ENCODE peak calls at places on chromosome 21, in five cellular contexts. W is PC-3, K is colonic mucosa, Y is endothelial cell of umbilical vein, M is neuronal stem cell. U is an unnamed sample.

GRCh38 chr21:21971384-21971783 is 973.2 kb downstream of the NCAM2 start:
- DNase-seq in W (peak; percentile 26), K (no peak), Y (no peak), M (no peak), U (no peak)

GRCh38 chr21:45339430-45340405 is 52.0 kb upstream of the POFUT2 start:
- DNase-seq in W (no peak), K (no peak), Y (peak; percentile 26), M (no peak), U (no peak)

GRCh38 chr21:45443595-45444181 is 38.7 kb downstream of the COL18A1 start:
- DNase-seq in W (peak; percentile 21), K (no peak), Y (no peak), M (no peak), U (no peak)

GRCh38 chr21:14895792-14896191 is 169.0 kb downstream of the NRIP1 start:
- DNase-seq in W (no peak), K (no peak), Y (no peak), M (no peak), U (no peak)

GRCh38 chr21:46094401-46095105 is 3.4 kb upstream of the COL6A2 start:
- DNase-seq in W (no peak), K (no peak), Y (no peak), M (no peak), U (no peak)

GRCh38 chr21:46189213-46189958 is 5.1 kb upstream of the SPATC1L start:
- DNase-seq in W (no peak), K (peak; percentile 20), Y (peak; percentile 14), M (no peak), U (peak; percentile 21)

GRCh38 chr21:41659791-41660560 is 106.9 kb downstream of the RIPK4 start:
- DNase-seq in W (peak; percentile 70), K (no peak), Y (no peak), M (no peak), U (no peak)

GRCh38 chr21:46215436-46216131 is 13.0 kb downstream of the LSS start:
- DNase-seq in W (no peak), K (no peak), Y (no peak), M (no peak), U (no peak)

GRCh38 chr21:26471116-26471505 is 102.0 kb downstream of the CYYR1 start:
- DNase-seq in W (no peak), K (no peak), Y (no peak), M (no peak), U (no peak)

GRCh38 chr21:32748529-32748928 is 20.7 kb upstream of the SYNJ1 start:
- DNase-seq in W (no peak), K (no peak), Y (no peak), M (no peak), U (no peak)

GRCh38 chr21:29797155-29797554 is 142.6 kb downstream of the GRIK1 start:
- DNase-seq in W (no peak), K (no peak), Y (no peak), M (no peak), U (no peak)

GRCh38 chr21:41895643-41896493 is 16.7 kb upstream of the PRDM15 start:
- DNase-seq in W (no peak), K (no peak), Y (peak; percentile 29), M (no peak), U (no peak)

GRCh38 chr21:31728191-31728590 is 3.7 kb downstream of the SCAF4 start:
- DNase-seq in W (no peak), K (no peak), Y (no peak), M (no peak), U (no peak)
- H3K4me3 ChIP-seq in W (no peak overlapping the region), K (no peak overlapping the region), Y (no peak overlapping the region), M (no peak overlapping the region), U (no peak overlapping the region)

GRCh38 chr21:36480618-36481017 is 696 bp upstream of the CLDN14 start:
- DNase-seq in W (no peak), K (no peak), Y (no peak), M (no peak), U (no peak)

GRCh38 chr21:36477559-36477958 is 2.4 kb downstream of the CLDN14 start:
- DNase-seq in W (no peak), K (no peak), Y (no peak), M (no peak), U (no peak)

GRCh38 chr21:36479415-36480402 is at the start of gene CLDN14:
- DNase-seq in W (no peak), K (no peak), Y (no peak), M (no peak), U (no peak)

GRCh38 chr21:36478207-36478701 is 1.7 kb downstream of the CLDN14 start:
- DNase-seq in W (peak; percentile 92), K (no peak), Y (peak; percentile 85), M (no peak), U (peak; percentile 83)

GRCh38 chr21:36478941-36479340 is 981 bp downstream of the CLDN14 start:
- DNase-seq in W (no peak), K (no peak), Y (peak; percentile 48), M (no peak), U (no peak)
- H3K9ac ChIP-seq in W (peak overlapping the region; percentile 57), K (no peak overlapping the region), Y (peak overlapping the region; percentile 73), M (no peak overlapping the region), U (no peak overlapping the region)

GRCh38 chr21:42937960-42938580 is 12.6 kb upstream of the ERVH48-1 start:
- DNase-seq in W (no peak), K (no peak), Y (no peak), M (no peak), U (no peak)

GRCh38 chr21:42941696-42942085 is 16.3 kb upstream of the ERVH48-1 start:
- DNase-seq in W (peak; percentile 69), K (no peak), Y (no peak), M (no peak), U (peak; percentile 31)

GRCh38 chr21:42942244-42942643 is 16.8 kb upstream of the ERVH48-1 start:
- DNase-seq in W (peak; percentile 29), K (no peak), Y (no peak), M (no peak), U (peak; percentile 72)

GRCh38 chr21:42939581-42940413 is 14.4 kb upstream of the ERVH48-1 start:
- DNase-seq in W (peak; percentile 99), K (peak; percentile 67), Y (peak; percentile 79), M (no peak), U (peak; percentile 97)
- H3K4me3 ChIP-seq in W (peak overlapping the region; percentile 10), K (no peak overlapping the region), Y (no peak overlapping the region), M (no peak overlapping the region), U (no peak overlapping the region)

DNA sequence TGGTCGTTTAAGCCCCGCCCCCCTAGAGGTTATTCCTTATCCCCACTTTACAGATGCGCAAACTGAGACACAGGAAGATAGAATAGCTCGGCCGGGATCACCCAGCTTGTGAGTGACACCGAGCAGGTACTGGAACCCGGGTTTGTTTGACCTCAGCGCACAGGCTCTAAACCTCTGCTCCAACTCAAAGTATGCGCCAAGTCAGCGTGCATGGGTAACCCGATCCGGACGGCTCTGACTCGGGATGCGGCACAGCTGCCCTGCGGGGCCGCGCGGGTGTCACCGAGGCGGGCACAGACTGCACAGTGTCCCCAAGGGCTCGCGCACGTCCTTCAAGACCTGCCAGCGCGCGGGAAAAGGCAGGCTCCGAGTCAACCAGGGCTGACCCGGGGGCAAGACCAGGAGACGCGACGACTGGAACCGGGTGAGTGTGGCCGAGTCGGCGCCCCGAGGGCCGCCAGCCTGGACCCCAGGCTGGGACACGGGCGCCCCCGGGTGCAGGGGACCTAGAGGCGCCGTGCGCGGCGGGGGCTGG is 102.0 kb upstream of the SOD1 start:
- DNase-seq in W (no peak), K (no peak), Y (no peak), M (peak; percentile 39), U (no peak)
- H3K9ac ChIP-seq in W (no peak overlapping the region), K (no peak overlapping the region), Y (no peak overlapping the region), M (peak overlapping the region; percentile 90), U (no peak overlapping the region)

DNA sequence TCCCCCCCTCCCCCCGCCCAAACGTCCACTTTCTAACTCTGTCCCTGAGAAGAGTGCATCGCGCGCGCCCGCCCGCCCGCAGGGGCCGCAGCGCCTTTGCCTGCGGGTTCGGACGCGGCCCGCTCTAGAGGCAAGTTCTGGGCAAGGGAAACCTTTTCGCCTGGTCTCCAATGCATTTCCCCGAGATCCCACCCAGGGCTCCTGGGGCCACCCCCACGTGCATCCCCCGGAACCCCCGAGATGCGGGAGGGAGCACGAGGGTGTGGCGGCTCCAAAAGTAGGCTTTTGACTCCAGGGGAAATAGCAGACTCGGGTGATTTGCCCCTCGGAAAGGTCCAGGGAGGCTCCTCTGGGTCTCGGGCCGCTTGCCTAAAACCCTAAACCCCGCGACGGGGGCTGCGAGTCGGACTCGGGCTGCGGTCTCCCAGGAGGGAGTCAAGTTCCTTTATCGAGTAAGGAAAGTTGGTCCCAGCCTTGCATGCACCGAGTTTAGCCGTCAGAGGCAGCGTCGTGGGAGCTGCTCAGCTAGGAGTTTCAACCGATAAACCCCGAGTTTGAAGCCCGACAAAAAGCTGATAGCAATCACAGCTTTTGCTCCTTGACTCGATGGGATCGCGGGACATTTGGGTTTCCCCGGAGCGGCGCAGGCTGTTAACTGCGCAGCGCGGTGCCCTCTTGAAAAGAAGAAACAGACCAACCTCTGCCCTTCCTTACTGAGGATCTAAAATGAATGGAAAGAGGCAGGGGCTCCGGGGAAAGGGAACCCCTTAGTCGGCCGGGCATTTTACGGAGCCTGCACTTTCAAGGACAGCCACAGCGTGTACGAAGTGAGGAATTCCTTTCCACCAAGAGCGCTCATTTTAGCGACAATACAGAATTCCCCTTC is 158.1 kb downstream of the RUNX1 start:
- DNase-seq in W (no peak), K (no peak), Y (peak; percentile 46), M (peak; percentile 42), U (peak; percentile 63)
- H3K4me3 ChIP-seq in W (no peak overlapping the region), K (peak overlapping the region; percentile 62), Y (no peak overlapping the region), M (peak overlapping the region; percentile 60), U (peak overlapping the region; percentile 62)

DNA sequence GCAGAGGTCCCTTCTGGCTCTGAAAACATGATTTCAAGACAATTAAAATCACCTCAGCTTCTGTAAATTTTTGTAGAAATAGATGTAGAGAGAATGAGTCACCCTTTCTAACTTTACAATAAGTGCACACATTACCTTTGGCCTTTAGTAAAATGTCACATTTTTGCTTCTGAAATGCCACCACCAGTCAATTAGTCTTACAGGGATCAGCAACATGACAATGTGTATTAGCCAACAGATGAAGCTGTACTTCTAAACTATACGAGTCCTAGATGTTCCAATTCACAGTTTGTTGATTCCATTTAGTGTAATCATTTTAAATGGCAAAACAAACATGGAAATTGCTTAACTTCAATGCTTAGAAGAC is 23.1 kb downstream of the C21orf91 start:
- DNase-seq in W (no peak), K (no peak), Y (no peak), M (no peak), U (no peak)
- H3K9ac ChIP-seq in W (no peak overlapping the region), K (no peak overlapping the region), Y (no peak overlapping the region), M (no peak overlapping the region), U (no peak overlapping the region)

DNA sequence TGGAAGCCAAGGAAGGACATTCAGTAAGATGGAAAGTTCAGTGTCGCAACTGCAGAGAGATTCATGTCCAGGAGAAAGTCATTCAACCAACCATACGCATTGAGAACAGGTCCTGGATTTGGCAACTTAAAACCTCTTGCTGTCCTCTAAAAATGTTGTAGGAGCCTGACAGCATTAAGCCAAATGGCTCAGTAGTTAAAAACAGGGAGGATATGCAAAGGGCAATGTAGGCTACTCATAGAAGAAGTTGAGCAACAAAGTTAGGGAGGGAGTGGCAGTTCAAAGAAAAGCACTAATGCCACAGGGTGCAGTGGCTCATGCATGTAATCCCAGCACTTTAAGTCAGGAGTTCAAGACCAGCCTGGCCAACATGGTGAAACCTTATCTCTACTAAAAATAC is 92.9 kb upstream of the ERG start:
- DNase-seq in W (no peak), K (no peak), Y (no peak), M (no peak), U (no peak)
- H3K4me3 ChIP-seq in W (no peak overlapping the region), K (no peak overlapping the region), Y (no peak overlapping the region), M (no peak overlapping the region), U (no peak overlapping the region)